ENCODE peak calls at places on chromosomes 7 and 10, in ten cellular contexts. J is uterus, H is suprapubic skin, G is transverse colon, F is upper lobe of left lung, S is spleen, A is ovary, Z is tibial nerve, T is adrenal gland, L is A549. I is an unnamed sample.

GRCh38 chr10:35462491-35462934 is 126.2 kb downstream of the CCNY start:
- DNase-seq in J (no peak), G (no peak), T (no peak), A (no peak), F (no peak), S (no peak), Z (no peak), L (no peak), H (no peak), I (no peak)

GRCh38 chr7:80937336-80937735 is 18.5 kb upstream of the SEMA3C start:
- DNase-seq in J (no peak), A (no peak), L (no peak), G (no peak), F (no peak), Z (no peak), S (no peak), T (no peak), H (no peak), I (no peak)

GRCh38 chr10:106506509-106507265 is 657.8 kb downstream of the SORCS1 start:
- DNase-seq in T (no peak), F (no peak), J (no peak), G (no peak), H (no peak), A (no peak), S (no peak), L (no peak), Z (no peak), I (no peak)

GRCh38 chr7:55409474-55410225 is 44.5 kb downstream of the LANCL2 start:
- DNase-seq in S (no peak), F (no peak), G (no peak), A (no peak), H (no peak), J (no peak), Z (no peak), L (peak), T (no peak), I (no peak)

GRCh38 chr10:958856-959255 is 27.4 kb upstream of the LARP4B start:
- DNase-seq in T (no peak), H (no peak), J (no peak), A (no peak), L (no peak), Z (no peak), S (no peak), G (no peak), F (no peak), I (no peak)

GRCh38 chr10:69845574-69846251 is 44.0 kb downstream of the COL13A1 start:
- DNase-seq in H (no peak), A (no peak), J (peak), F (no peak), L (no peak), T (peak), G (peak), Z (no peak), S (peak), I (peak)

GRCh38 chr10:113183543-113183942 is 233.5 kb downstream of the TCF7L2 start:
- DNase-seq in S (no peak), J (no peak), A (no peak), T (peak), L (no peak), F (peak), H (no peak), G (no peak), Z (no peak), I (no peak)

GRCh38 chr10:104559935-104560334 is 81.2 kb upstream of the SORCS3 start:
- DNase-seq in S (no peak), T (no peak), L (no peak), G (no peak), F (no peak), A (no peak), J (no peak), H (no peak), Z (no peak), I (no peak)

GRCh38 chr10:116654816-116655215 is 34.1 kb downstream of the PNLIPRP2 start:
- DNase-seq in T (no peak), A (no peak), H (no peak), S (no peak), Z (no peak), L (peak), G (no peak), F (no peak), J (no peak), I (no peak)

GRCh38 chr10:90413196-90413595 is 444.6 kb downstream of the HTR7 start:
- DNase-seq in G (no peak), L (no peak), Z (no peak), F (no peak), A (no peak), H (no peak), J (no peak), T (no peak), S (no peak), I (no peak)

GRCh38 chr7:50342616-50343114 is 38.1 kb downstream of the IKZF1 start:
- DNase-seq in A (no peak), G (peak), Z (no peak), F (no peak), H (no peak), J (no peak), T (no peak), S (peak), L (no peak), I (no peak)

GRCh38 chr7:91517408-91517807 is 253.2 kb downstream of the FZD1 start:
- DNase-seq in L (no peak), T (no peak), H (no peak), Z (no peak), S (no peak), F (no peak), A (no peak), G (no peak), J (no peak), I (no peak)

GRCh38 chr7:101567231-101567630 is 61.9 kb downstream of the MYL10 start:
- DNase-seq in L (no peak), S (no peak), F (no peak), Z (no peak), H (peak), J (no peak), G (peak), A (no peak), T (no peak), I (no peak)

GRCh38 chr7:81053623-81054022 is 134.8 kb upstream of the SEMA3C start:
- DNase-seq in S (no peak), Z (no peak), T (no peak), A (no peak), F (no peak), G (no peak), L (peak), J (no peak), H (no peak), I (no peak)

GRCh38 chr7:108129018-108129965 is 869 bp downstream of the LAMB4 start:
- DNase-seq in H (no peak), L (no peak), F (no peak), G (no peak), S (no peak), Z (no peak), T (no peak), A (no peak), J (no peak), I (no peak)

GRCh38 chr7:42494199-42494710 is 257.2 kb upstream of the GLI3 start:
- DNase-seq in H (no peak), G (no peak), T (no peak), Z (no peak), S (no peak), J (no peak), A (no peak), L (no peak), F (no peak), I (no peak)
- H3K27ac ChIP-seq in H (peak), G (peak), T (no peak), Z (peak), S (no peak), J (peak), A (no peak), L (no peak), F (peak), I (no peak)

GRCh38 chr7:1555813-1556540 is at the start of gene TMEM184A:
- DNase-seq in J (no peak), F (peak), H (no peak), T (peak), Z (no peak), A (no peak), L (peak), G (peak), S (no peak), I (peak)

GRCh38 chr7:1553513-1554210 is 2.3 kb downstream of the TMEM184A start:
- DNase-seq in L (no peak), G (no peak), H (no peak), Z (no peak), S (no peak), A (no peak), T (no peak), J (no peak), F (peak), I (peak)

GRCh38 chr7:1557006-1557405 is 1.0 kb upstream of the TMEM184A start:
- DNase-seq in S (no peak), F (no peak), Z (no peak), H (no peak), G (no peak), L (no peak), A (no peak), J (no peak), T (no peak), I (no peak)

GRCh38 chr7:1554332-1555045 is 1.5 kb downstream of the TMEM184A start:
- DNase-seq in A (no peak), L (no peak), F (peak), Z (no peak), G (no peak), S (no peak), J (no peak), T (no peak), H (no peak), I (no peak)

GRCh38 chr7:1555046-1555812 is 776 bp downstream of the TMEM184A start:
- DNase-seq in F (peak), Z (no peak), H (no peak), T (peak), L (peak), S (no peak), J (peak), A (peak), G (peak), I (peak)
- TF ChIP-seq POLR2A in F (no peak), Z (no peak), H (no peak), T (no peak), L (peak), S (no peak), J (no peak), A (no peak), G (peak), I (no peak)

GRCh38 chr10:32927750-32928149 is 30.3 kb downstream of the ITGB1 start:
- DNase-seq in L (no peak), A (no peak), T (no peak), G (no peak), F (no peak), H (no peak), Z (no peak), S (no peak), J (no peak), I (no peak)
- H3K27ac ChIP-seq in L (no peak), A (no peak), T (no peak), G (no peak), F (no peak), H (no peak), Z (no peak), S (no peak), J (no peak), I (no peak)

DNA sequence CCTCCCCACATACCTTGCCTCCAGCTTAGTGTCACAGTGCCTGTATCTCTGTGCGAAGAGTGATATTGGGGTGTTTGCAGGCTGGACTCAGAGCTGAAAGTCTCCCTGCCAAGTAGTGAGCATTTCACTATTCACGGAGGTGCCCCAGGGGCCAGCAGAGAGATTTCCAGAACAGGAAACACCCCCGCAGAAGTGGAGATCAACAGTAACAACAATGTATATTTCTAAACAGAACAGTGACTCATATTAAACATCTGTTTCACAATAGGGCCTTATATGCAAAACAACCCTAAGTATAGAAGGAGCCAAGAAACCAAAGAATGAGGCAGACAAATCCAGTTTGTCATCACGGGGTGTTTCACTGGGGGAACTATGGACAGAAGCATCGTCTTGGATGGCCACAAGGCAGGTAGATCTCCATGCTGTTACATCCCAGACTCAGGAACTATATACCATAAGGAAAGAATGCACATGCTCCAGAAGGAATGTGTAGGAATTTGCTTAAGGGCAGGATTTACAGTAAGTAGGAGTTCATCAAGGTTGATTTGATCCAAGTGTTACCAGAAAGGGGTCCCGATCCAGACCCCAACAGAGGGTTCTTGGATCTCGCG is 29.3 kb upstream of the CCL24 start:
- DNase-seq in S (no peak), J (no peak), T (peak), L (peak), H (no peak), A (peak), G (no peak), Z (no peak), F (no peak), I (peak)
- TF ChIP-seq POLR2A in S (no peak), J (no peak), T (no peak), L (peak), H (no peak), A (no peak), G (no peak), Z (no peak), F (no peak), I (no peak)

GRCh38 chr10:11714750-11715365 is 27.3 kb upstream of the ECHDC3 start:
- DNase-seq in F (no peak), A (no peak), L (no peak), J (no peak), G (no peak), T (no peak), S (no peak), Z (no peak), H (no peak), I (no peak)

GRCh38 chr10:11713963-11714362 is 28.2 kb upstream of the ECHDC3 start:
- DNase-seq in T (no peak), L (no peak), S (no peak), Z (no peak), H (no peak), F (no peak), J (no peak), A (no peak), G (no peak), I (no peak)

GRCh38 chr10:11713186-11713743 is 28.9 kb upstream of the ECHDC3 start:
- DNase-seq in J (peak), A (peak), Z (no peak), H (no peak), L (no peak), S (no peak), G (peak), F (no peak), T (no peak), I (peak)

GRCh38 chr10:11716704-11717103 is 25.5 kb upstream of the ECHDC3 start:
- DNase-seq in H (no peak), G (no peak), T (no peak), Z (no peak), S (no peak), J (no peak), L (no peak), A (no peak), F (no peak), I (no peak)

GRCh38 chr10:11715815-11716494 is 26.2 kb upstream of the ECHDC3 start:
- DNase-seq in Z (no peak), L (no peak), S (no peak), G (peak), F (peak), A (no peak), T (no peak), H (no peak), J (no peak), I (peak)
- H3K27ac ChIP-seq in Z (no peak), L (no peak), S (no peak), G (peak), F (no peak), A (no peak), T (no peak), H (peak), J (no peak), I (peak)

GRCh38 chr10:126955396-126955795 is 50.2 kb downstream of the DOCK1 start:
- DNase-seq in Z (no peak), J (no peak), G (no peak), L (no peak), S (no peak), H (no peak), F (no peak), A (no peak), T (no peak), I (no peak)
- TF ChIP-seq POLR2A in Z (no peak), J (no peak), G (no peak), L (no peak), S (no peak), H (no peak), F (no peak), A (no peak), T (no peak), I (no peak)

I was measured in testis.